ENCODE peak calls at places on chromosomes 13 and 19, in four cellular contexts. I, X, P and T are unnamed samples.

GRCh38 chr13:94419304-94419943 is 60.1 kb downstream of the DCT start:
- ATAC-seq in I (no peak), P (no peak), X (no peak), T (no peak)

GRCh38 chr13:111488466-111489132 is 168.2 kb downstream of the TEX29 start:
- ATAC-seq in X (no peak), P (no peak), I (no peak), T (no peak)

GRCh38 chr13:51976423-51976822 is 34.8 kb downstream of the ATP7B start:
- ATAC-seq in X (no peak), P (no peak), I (no peak), T (no peak)

GRCh38 chr13:73230714-73231113 is 171.9 kb downstream of the KLF5 start:
- ATAC-seq in X (no peak), P (no peak), I (no peak), T (no peak)

GRCh38 chr13:45356966-45357689 is 16.1 kb upstream of the TPT1 start:
- ATAC-seq in I (no peak), X (no peak), P (no peak), T (no peak)

GRCh38 chr19:16258440-16258903 is 60.8 kb downstream of the AP1M1 start:
- ATAC-seq in P (no peak), I (peak), X (peak), T (peak)

GRCh38 chr13:112983428-112984196 is 14.6 kb downstream of the MCF2L start:
- ATAC-seq in I (peak), P (peak), X (no peak), T (no peak)

GRCh38 chr13:26558912-26559485 is 1.5 kb downstream of the WASF3 start:
- ATAC-seq in X (no peak), P (peak), I (no peak), T (no peak)

GRCh38 chr13:78978381-78978998 is 319.5 kb upstream of the OBI1 start:
- ATAC-seq in I (peak), X (peak), P (peak), T (no peak)

GRCh38 chr13:109275848-109276247 is 510.5 kb downstream of the IRS2 start:
- ATAC-seq in X (no peak), I (no peak), P (peak), T (no peak)

DNA sequence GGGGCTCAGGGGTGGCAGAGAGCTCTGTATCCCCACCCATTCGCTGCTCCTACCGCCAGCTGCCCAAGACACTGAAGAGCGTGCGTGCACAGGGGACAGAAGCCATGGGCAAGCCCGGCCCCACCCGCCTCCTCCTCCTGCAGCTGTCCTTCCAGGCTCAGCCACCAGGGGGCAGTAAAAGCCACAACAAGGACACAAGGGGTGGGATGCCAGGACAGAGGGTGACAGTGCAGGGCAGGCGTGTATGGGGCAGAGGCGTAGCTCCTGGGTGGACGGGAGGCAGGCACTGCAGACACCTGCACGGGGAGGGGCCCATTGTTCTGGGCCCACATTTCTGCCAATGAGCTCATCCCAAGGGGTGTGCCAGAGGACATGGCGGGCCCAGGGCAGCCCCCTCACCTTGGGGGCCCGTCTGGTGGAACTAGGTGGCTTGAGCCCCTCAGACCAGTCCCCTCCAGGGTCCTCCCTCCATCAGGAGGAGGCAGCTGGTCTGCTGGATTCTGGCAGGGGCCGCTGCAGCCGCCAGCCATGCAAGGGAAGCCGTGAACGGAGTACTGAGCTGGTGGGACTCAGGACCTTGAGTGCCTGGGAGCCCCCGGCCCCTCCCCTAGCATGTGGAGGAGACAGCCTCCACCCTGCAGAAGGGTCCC is 61.2 kb downstream of the MLLT1 start:
- ATAC-seq in X (peak), I (peak), P (peak), T (peak)
- TF ChIP-seq EP300 in X (no peak), I (no peak), P (no peak), T (no peak)

GRCh38 chr19:35433448-35433847 is 14.6 kb upstream of the FFAR2 start:
- ATAC-seq in X (no peak), I (no peak), P (no peak), T (no peak)

GRCh38 chr19:35439921-35440320 is 8.1 kb upstream of the FFAR2 start:
- ATAC-seq in X (no peak), P (no peak), I (no peak), T (no peak)

GRCh38 chr19:35438527-35438926 is 9.5 kb upstream of the FFAR2 start:
- ATAC-seq in I (no peak), X (no peak), P (no peak), T (no peak)

GRCh38 chr19:35436477-35437141 is 11.4 kb upstream of the FFAR2 start:
- ATAC-seq in P (no peak), I (peak), X (peak), T (peak)

DNA sequence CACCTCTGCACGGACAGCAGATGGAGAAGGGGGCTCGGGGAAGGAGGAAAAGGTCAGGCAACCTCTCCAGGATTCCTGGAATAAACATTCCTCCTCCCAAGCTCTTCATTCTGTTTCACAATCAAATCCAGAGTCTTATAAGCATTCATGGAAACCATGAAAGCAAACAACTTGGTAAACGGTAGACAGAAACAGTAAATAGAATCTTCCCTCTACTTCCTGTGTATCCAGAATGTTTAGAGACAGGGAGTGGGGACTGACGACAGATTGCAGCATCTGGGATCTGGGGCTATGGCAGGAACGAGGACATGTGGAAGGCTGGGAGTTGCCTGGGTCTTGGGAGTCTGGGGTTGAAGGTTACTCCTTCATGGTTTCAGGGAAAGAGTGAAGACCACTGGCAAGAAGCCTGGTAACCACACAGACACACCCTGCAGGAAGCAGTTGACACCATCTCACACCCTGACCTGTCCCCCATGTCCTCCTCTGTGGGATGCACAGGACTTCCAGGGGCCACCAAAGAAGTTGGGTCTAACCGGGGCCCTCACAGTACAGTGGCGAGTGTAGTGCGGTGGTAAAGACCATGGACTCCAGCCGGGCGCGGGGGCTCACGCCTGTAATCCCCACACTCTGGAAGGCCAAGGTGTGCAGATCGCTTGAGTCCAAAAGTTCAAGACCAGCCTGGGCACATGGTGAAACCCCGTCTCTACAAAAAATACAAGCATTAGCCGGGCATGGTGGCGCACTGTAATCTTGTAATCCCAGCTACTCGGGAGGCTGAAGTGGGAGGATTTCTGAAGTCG is 10.7 kb upstream of the FFAR2 start:
- ATAC-seq in P (no peak), I (no peak), X (no peak), T (no peak)
- TF ChIP-seq POLR2AphosphoS5 in P (no peak), I (no peak), X (no peak), T (no peak)

GRCh38 chr19:50696065-50696425 is 23.6 kb downstream of the SHANK1 start:
- ATAC-seq in P (no peak), I (no peak), X (no peak), T (no peak)

GRCh38 chr19:50693064-50693975 is 26.3 kb downstream of the SHANK1 start:
- ATAC-seq in P (no peak), X (no peak), I (no peak), T (no peak)

GRCh38 chr19:50697414-50698124 is 22.0 kb downstream of the SHANK1 start:
- ATAC-seq in P (no peak), X (no peak), I (no peak), T (no peak)

GRCh38 chr19:50694815-50695145 is 24.8 kb downstream of the SHANK1 start:
- ATAC-seq in P (no peak), X (no peak), I (no peak), T (no peak)

GRCh38 chr19:50695251-50696064 is 24.1 kb downstream of the SHANK1 start:
- ATAC-seq in I (peak), X (peak), P (peak), T (no peak)
- TF ChIP-seq EP300 in I (no peak), X (no peak), P (no peak), T (no peak)

DNA sequence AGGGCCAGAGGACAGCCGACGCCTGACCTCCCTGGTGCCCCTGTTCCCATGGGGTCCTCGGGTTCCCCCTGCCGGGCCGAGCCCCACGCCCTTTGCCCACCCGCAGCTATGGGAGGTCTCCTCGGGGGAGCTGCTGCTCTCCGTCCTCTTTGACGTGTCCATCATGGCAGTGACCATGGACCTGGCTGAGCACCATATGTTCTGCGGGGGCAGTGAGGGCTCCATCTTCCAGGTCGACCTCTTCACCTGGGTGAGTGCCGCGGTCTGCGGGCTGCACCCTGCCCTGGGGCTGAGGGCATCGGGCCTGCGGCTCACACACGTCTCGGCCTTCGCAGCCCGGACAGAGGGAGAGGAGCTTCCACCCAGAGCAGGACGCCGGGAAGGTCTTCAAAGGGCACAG is 6.6 kb downstream of the WDR18 start:
- ATAC-seq in I (no peak), X (no peak), P (no peak), T (no peak)
- TF ChIP-seq POLR2AphosphoS5 in I (no peak), X (no peak), P (no peak), T (no peak)

GRCh38 chr19:8390617-8390981 is 439 bp downstream of the RAB11B start:
- ATAC-seq in I (peak), X (peak), P (peak), T (peak)

GRCh38 chr19:8391274-8392016 is 1.3 kb downstream of the RAB11B start:
- ATAC-seq in X (no peak), P (no peak), I (no peak), T (no peak)

GRCh38 chr19:8393871-8394250 is 3.7 kb downstream of the RAB11B start:
- ATAC-seq in P (no peak), X (no peak), I (no peak), T (no peak)

GRCh38 chr19:8393192-8393870 is 3.2 kb downstream of the RAB11B start:
- ATAC-seq in X (no peak), P (no peak), I (no peak), T (no peak)

GRCh38 chr19:8392017-8392591 is 1.9 kb downstream of the RAB11B start:
- ATAC-seq in I (no peak), X (no peak), P (no peak), T (no peak)
- TF ChIP-seq EP300 in I (no peak), X (no peak), P (no peak), T (no peak)